ENCODE peak calls at places on chromosome 10, in ten cellular contexts. One of them, this sample, is unnamed.

GRCh38 chr10:121365566-121365965 is 232.7 kb downstream of the FGFR2 start:
- DNase-seq in body of pancreas: no peak
- DNase-seq in adrenal gland: no peak
- DNase-seq in testis: no peak
- DNase-seq in uterus: no peak
- DNase-seq in IMR-90: no peak
- DNase-seq in tibial nerve: no peak
- DNase-seq in spleen: no peak
- DNase-seq in Peyer's patch: no peak
- DNase-seq in endothelial cell of umbilical vein: no peak
- DNase-seq in this sample: no peak

GRCh38 chr10:48199580-48200377 is 74.7 kb downstream of the FRMPD2 start:
- DNase-seq in body of pancreas: no peak
- DNase-seq in adrenal gland: no peak
- DNase-seq in testis: no peak
- DNase-seq in uterus: no peak
- DNase-seq in IMR-90: peak; percentile 63
- DNase-seq in tibial nerve: peak; percentile 24
- DNase-seq in spleen: no peak
- DNase-seq in Peyer's patch: no peak
- DNase-seq in endothelial cell of umbilical vein: no peak
- DNase-seq in this sample: no peak

GRCh38 chr10:4266387-4267083 is 481.5 kb upstream of the KLF6 start:
- DNase-seq in body of pancreas: no peak
- DNase-seq in adrenal gland: no peak
- DNase-seq in testis: peak; percentile 32
- DNase-seq in uterus: no peak
- DNase-seq in IMR-90: peak; percentile 42
- DNase-seq in tibial nerve: peak; percentile 62
- DNase-seq in spleen: no peak
- DNase-seq in Peyer's patch: no peak
- DNase-seq in endothelial cell of umbilical vein: peak; percentile 49
- DNase-seq in this sample: no peak

GRCh38 chr10:116848032-116848911 is 1.0 kb upstream of the ENO4 start:
- DNase-seq in body of pancreas: peak; percentile 8
- DNase-seq in adrenal gland: peak; percentile 9
- DNase-seq in testis: no peak
- DNase-seq in uterus: no peak
- DNase-seq in IMR-90: no peak
- DNase-seq in tibial nerve: no peak
- DNase-seq in spleen: no peak
- DNase-seq in Peyer's patch: no peak
- DNase-seq in endothelial cell of umbilical vein: no peak
- DNase-seq in this sample: no peak

GRCh38 chr10:84265378-84265777 is 20.5 kb downstream of the RGR start:
- DNase-seq in body of pancreas: no peak
- DNase-seq in adrenal gland: no peak
- DNase-seq in testis: no peak
- DNase-seq in uterus: no peak
- DNase-seq in IMR-90: no peak
- DNase-seq in tibial nerve: no peak
- DNase-seq in spleen: no peak
- DNase-seq in Peyer's patch: no peak
- DNase-seq in endothelial cell of umbilical vein: no peak
- DNase-seq in this sample: peak; percentile 70

GRCh38 chr10:127790165-127790564 is 53.2 kb downstream of the FOXI2 start:
- DNase-seq in body of pancreas: no peak
- DNase-seq in adrenal gland: no peak
- DNase-seq in testis: no peak
- DNase-seq in uterus: no peak
- DNase-seq in IMR-90: no peak
- DNase-seq in tibial nerve: no peak
- DNase-seq in spleen: no peak
- DNase-seq in Peyer's patch: no peak
- DNase-seq in endothelial cell of umbilical vein: no peak
- DNase-seq in this sample: no peak

GRCh38 chr10:113094114-113094486 is 144.1 kb downstream of the TCF7L2 start:
- DNase-seq in body of pancreas: no peak
- DNase-seq in adrenal gland: no peak
- DNase-seq in testis: no peak
- DNase-seq in uterus: no peak
- DNase-seq in IMR-90: peak; percentile 69
- DNase-seq in tibial nerve: no peak
- DNase-seq in spleen: no peak
- DNase-seq in Peyer's patch: no peak
- DNase-seq in endothelial cell of umbilical vein: peak; percentile 26
- DNase-seq in this sample: no peak

GRCh38 chr10:16316733-16317132 is 120.1 kb upstream of the PTER start:
- DNase-seq in body of pancreas: no peak
- DNase-seq in adrenal gland: no peak
- DNase-seq in testis: no peak
- DNase-seq in uterus: no peak
- DNase-seq in IMR-90: no peak
- DNase-seq in tibial nerve: no peak
- DNase-seq in spleen: no peak
- DNase-seq in Peyer's patch: no peak
- DNase-seq in endothelial cell of umbilical vein: no peak
- DNase-seq in this sample: no peak

GRCh38 chr10:46538155-46538554 is 18.3 kb downstream of the GPRIN2 start:
- DNase-seq in body of pancreas: no peak
- DNase-seq in adrenal gland: no peak
- DNase-seq in testis: no peak
- DNase-seq in uterus: no peak
- DNase-seq in IMR-90: no peak
- DNase-seq in tibial nerve: no peak
- DNase-seq in spleen: no peak
- DNase-seq in Peyer's patch: no peak
- DNase-seq in endothelial cell of umbilical vein: no peak
- DNase-seq in this sample: no peak

GRCh38 chr10:73955719-73956118 is 42.2 kb upstream of the VCL start:
- DNase-seq in body of pancreas: no peak
- DNase-seq in adrenal gland: no peak
- DNase-seq in testis: no peak
- DNase-seq in uterus: no peak
- DNase-seq in IMR-90: no peak
- DNase-seq in tibial nerve: no peak
- DNase-seq in spleen: no peak
- DNase-seq in Peyer's patch: no peak
- DNase-seq in endothelial cell of umbilical vein: no peak
- DNase-seq in this sample: no peak

GRCh38 chr10:122296363-122297120 is 25.4 kb downstream of the BTBD16 start:
- DNase-seq in body of pancreas: no peak
- DNase-seq in adrenal gland: no peak
- DNase-seq in testis: no peak
- DNase-seq in uterus: no peak
- DNase-seq in IMR-90: no peak
- DNase-seq in tibial nerve: no peak
- DNase-seq in spleen: no peak
- DNase-seq in Peyer's patch: no peak
- DNase-seq in endothelial cell of umbilical vein: no peak
- DNase-seq in this sample: peak; percentile 71

GRCh38 chr10:78959217-78959616 is 109.5 kb upstream of the ZMIZ1 start:
- DNase-seq in body of pancreas: no peak
- DNase-seq in adrenal gland: no peak
- DNase-seq in testis: no peak
- DNase-seq in uterus: no peak
- DNase-seq in IMR-90: no peak
- DNase-seq in tibial nerve: no peak
- DNase-seq in spleen: no peak
- DNase-seq in Peyer's patch: no peak
- DNase-seq in endothelial cell of umbilical vein: no peak
- DNase-seq in this sample: no peak

DNA sequence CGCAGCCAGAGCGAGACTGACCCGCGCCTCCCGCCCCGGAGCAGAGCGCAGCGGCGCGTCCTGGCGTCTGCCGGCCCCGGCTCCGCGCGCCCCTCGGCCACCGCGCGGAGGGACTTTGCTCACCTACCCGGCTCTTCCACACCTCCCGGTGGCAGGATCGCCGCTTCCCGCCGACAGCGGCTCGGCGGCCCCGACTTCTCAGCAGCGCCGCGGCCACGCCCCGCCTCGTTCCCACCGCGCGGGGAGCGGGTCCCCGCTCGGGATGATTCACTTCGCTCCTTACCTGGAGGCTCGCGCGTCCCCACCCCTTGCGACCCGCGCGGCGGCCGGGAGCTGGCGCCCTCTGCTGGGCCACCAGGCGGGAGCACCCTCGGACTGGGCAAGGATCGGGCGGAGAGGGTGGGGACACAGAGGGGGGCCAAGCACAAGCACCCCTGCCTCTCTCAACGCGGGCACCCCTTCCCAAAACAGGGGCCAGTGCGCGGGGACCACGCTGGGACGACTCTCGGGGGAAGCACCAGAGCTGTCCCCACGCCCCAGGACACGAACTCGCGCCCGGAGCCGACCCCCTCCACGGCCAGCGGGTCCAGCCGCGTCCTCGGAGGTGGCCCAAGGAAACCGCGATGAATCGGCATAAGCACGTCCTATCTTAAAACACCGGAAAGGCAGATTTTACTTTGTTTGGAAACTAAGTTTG is 101.0 kb upstream of the SVIL start:
- DNase-seq in body of pancreas: peak; percentile 87
- DNase-seq in adrenal gland: peak; percentile 81
- DNase-seq in testis: peak; percentile 90
- DNase-seq in uterus: peak; percentile 92
- DNase-seq in IMR-90: peak; percentile 67
- DNase-seq in tibial nerve: peak; percentile 78
- DNase-seq in spleen: peak; percentile 97
- DNase-seq in Peyer's patch: peak; percentile 33
- DNase-seq in endothelial cell of umbilical vein: peak; percentile 89
- DNase-seq in this sample: no peak
- TF ChIP-seq POLR2A in body of pancreas: peak; percentile 73
- TF ChIP-seq POLR2A in adrenal gland: no peak
- TF ChIP-seq POLR2A in testis: no peak
- TF ChIP-seq POLR2A in uterus: peak; percentile 79
- TF ChIP-seq POLR2A in IMR-90: no peak
- TF ChIP-seq POLR2A in tibial nerve: no peak
- TF ChIP-seq POLR2A in spleen: no peak
- TF ChIP-seq POLR2A in Peyer's patch: peak; percentile 54
- TF ChIP-seq POLR2A in endothelial cell of umbilical vein: peak; percentile 20
- TF ChIP-seq POLR2A in this sample: no peak

GRCh38 chr10:44858988-44859387 is 52.1 kb upstream of the TMEM72 start:
- DNase-seq in body of pancreas: no peak
- DNase-seq in adrenal gland: no peak
- DNase-seq in testis: no peak
- DNase-seq in uterus: no peak
- DNase-seq in IMR-90: peak; percentile 8
- DNase-seq in tibial nerve: no peak
- DNase-seq in spleen: no peak
- DNase-seq in Peyer's patch: no peak
- DNase-seq in endothelial cell of umbilical vein: no peak
- DNase-seq in this sample: peak; percentile 49
- H3K4me3 ChIP-seq in body of pancreas: no peak overlapping the region
- H3K4me3 ChIP-seq in adrenal gland: no peak overlapping the region
- H3K4me3 ChIP-seq in testis: no peak overlapping the region
- H3K4me3 ChIP-seq in uterus: no peak overlapping the region
- H3K4me3 ChIP-seq in IMR-90: no peak overlapping the region
- H3K4me3 ChIP-seq in tibial nerve: no peak overlapping the region
- H3K4me3 ChIP-seq in spleen: no peak overlapping the region
- H3K4me3 ChIP-seq in Peyer's patch: no peak overlapping the region
- H3K4me3 ChIP-seq in endothelial cell of umbilical vein: no peak overlapping the region
- H3K4me3 ChIP-seq in this sample: no peak overlapping the region

GRCh38 chr10:69222157-69223027 is 2.3 kb downstream of the HKDC1 start:
- DNase-seq in body of pancreas: peak; percentile 48
- DNase-seq in adrenal gland: peak; percentile 46
- DNase-seq in testis: peak; percentile 58
- DNase-seq in uterus: no peak
- DNase-seq in IMR-90: peak; percentile 67
- DNase-seq in tibial nerve: peak; percentile 54
- DNase-seq in spleen: peak; percentile 85
- DNase-seq in Peyer's patch: peak; percentile 90
- DNase-seq in endothelial cell of umbilical vein: peak; percentile 73
- DNase-seq in this sample: no peak
- TF ChIP-seq POLR2A in body of pancreas: no peak
- TF ChIP-seq POLR2A in adrenal gland: no peak
- TF ChIP-seq POLR2A in testis: no peak
- TF ChIP-seq POLR2A in uterus: no peak
- TF ChIP-seq POLR2A in IMR-90: no peak
- TF ChIP-seq POLR2A in tibial nerve: no peak
- TF ChIP-seq POLR2A in spleen: no peak
- TF ChIP-seq POLR2A in Peyer's patch: peak; percentile 95
- TF ChIP-seq POLR2A in endothelial cell of umbilical vein: no peak
- TF ChIP-seq POLR2A in this sample: no peak

GRCh38 chr10:129552119-129552518 is 85.1 kb downstream of the MGMT start:
- DNase-seq in body of pancreas: no peak
- DNase-seq in adrenal gland: no peak
- DNase-seq in testis: no peak
- DNase-seq in uterus: no peak
- DNase-seq in IMR-90: no peak
- DNase-seq in tibial nerve: no peak
- DNase-seq in spleen: no peak
- DNase-seq in Peyer's patch: peak; percentile 83
- DNase-seq in endothelial cell of umbilical vein: no peak
- DNase-seq in this sample: peak; percentile 54
- H3K4me3 ChIP-seq in body of pancreas: no peak overlapping the region
- H3K4me3 ChIP-seq in adrenal gland: no peak overlapping the region
- H3K4me3 ChIP-seq in testis: no peak overlapping the region
- H3K4me3 ChIP-seq in uterus: no peak overlapping the region
- H3K4me3 ChIP-seq in IMR-90: no peak overlapping the region
- H3K4me3 ChIP-seq in tibial nerve: no peak overlapping the region
- H3K4me3 ChIP-seq in spleen: no peak overlapping the region
- H3K4me3 ChIP-seq in Peyer's patch: no peak overlapping the region
- H3K4me3 ChIP-seq in endothelial cell of umbilical vein: no peak overlapping the region
- H3K4me3 ChIP-seq in this sample: no peak overlapping the region